ENCODE peak calls at places on chromosome 4, in ten cellular contexts. One of them, this sample, is unnamed.

GRCh38 chr4:39036172-39036571 is 4.0 kb upstream of the TMEM156 start:
- DNase-seq in AG04450: no peak
- DNase-seq in sciatic nerve: no peak
- DNase-seq in cerebellar cortex: no peak
- DNase-seq in immature natural killer cell: no peak
- DNase-seq in WTC11: no peak
- DNase-seq in activated T-helper 1 cell treated with Interleukin-2 at 50 U/mL for 16 hours: no peak
- DNase-seq in progenitor cell of endocrine pancreas: no peak
- DNase-seq in EL: peak; percentile 88
- DNase-seq in HS-5: no peak
- DNase-seq in this sample: no peak

GRCh38 chr4:34108456-34108855 is 2135.9 kb downstream of the ARAP2 start:
- DNase-seq in AG04450: no peak
- DNase-seq in sciatic nerve: no peak
- DNase-seq in cerebellar cortex: no peak
- DNase-seq in immature natural killer cell: no peak
- DNase-seq in WTC11: no peak
- DNase-seq in activated T-helper 1 cell treated with Interleukin-2 at 50 U/mL for 16 hours: no peak
- DNase-seq in progenitor cell of endocrine pancreas: no peak
- DNase-seq in EL: peak; percentile 33
- DNase-seq in HS-5: no peak
- DNase-seq in this sample: no peak

GRCh38 chr4:6292376-6293096 is 22.9 kb downstream of the WFS1 start:
- DNase-seq in AG04450: no peak
- DNase-seq in sciatic nerve: no peak
- DNase-seq in cerebellar cortex: no peak
- DNase-seq in immature natural killer cell: no peak
- DNase-seq in WTC11: no peak
- DNase-seq in activated T-helper 1 cell treated with Interleukin-2 at 50 U/mL for 16 hours: no peak
- DNase-seq in progenitor cell of endocrine pancreas: no peak
- DNase-seq in EL: no peak
- DNase-seq in HS-5: no peak
- DNase-seq in this sample: no peak

GRCh38 chr4:152112116-152112515 is 351.3 kb upstream of the GATB start:
- DNase-seq in AG04450: no peak
- DNase-seq in sciatic nerve: no peak
- DNase-seq in cerebellar cortex: no peak
- DNase-seq in immature natural killer cell: no peak
- DNase-seq in WTC11: no peak
- DNase-seq in activated T-helper 1 cell treated with Interleukin-2 at 50 U/mL for 16 hours: no peak
- DNase-seq in progenitor cell of endocrine pancreas: no peak
- DNase-seq in EL: no peak
- DNase-seq in HS-5: no peak
- DNase-seq in this sample: no peak

GRCh38 chr4:1534876-1535526 is 128.8 kb upstream of the NKX1-1 start:
- DNase-seq in AG04450: no peak
- DNase-seq in sciatic nerve: no peak
- DNase-seq in cerebellar cortex: no peak
- DNase-seq in immature natural killer cell: no peak
- DNase-seq in WTC11: no peak
- DNase-seq in activated T-helper 1 cell treated with Interleukin-2 at 50 U/mL for 16 hours: no peak
- DNase-seq in progenitor cell of endocrine pancreas: no peak
- DNase-seq in EL: no peak
- DNase-seq in HS-5: no peak
- DNase-seq in this sample: no peak

GRCh38 chr4:39998659-39999345 is 21.1 kb upstream of the PDS5A start:
- DNase-seq in AG04450: no peak
- DNase-seq in sciatic nerve: no peak
- DNase-seq in cerebellar cortex: peak; percentile 9
- DNase-seq in immature natural killer cell: no peak
- DNase-seq in WTC11: no peak
- DNase-seq in activated T-helper 1 cell treated with Interleukin-2 at 50 U/mL for 16 hours: no peak
- DNase-seq in progenitor cell of endocrine pancreas: no peak
- DNase-seq in EL: no peak
- DNase-seq in HS-5: no peak
- DNase-seq in this sample: no peak

GRCh38 chr4:111847256-111848108 is 297.8 kb upstream of the FAM241A start:
- DNase-seq in AG04450: no peak
- DNase-seq in sciatic nerve: no peak
- DNase-seq in cerebellar cortex: no peak
- DNase-seq in immature natural killer cell: no peak
- DNase-seq in WTC11: no peak
- DNase-seq in activated T-helper 1 cell treated with Interleukin-2 at 50 U/mL for 16 hours: no peak
- DNase-seq in progenitor cell of endocrine pancreas: no peak
- DNase-seq in EL: no peak
- DNase-seq in HS-5: no peak
- DNase-seq in this sample: no peak

GRCh38 chr4:74038161-74039064 is at the start of gene CXCL3:
- DNase-seq in AG04450: no peak
- DNase-seq in sciatic nerve: peak; percentile 84
- DNase-seq in cerebellar cortex: no peak
- DNase-seq in immature natural killer cell: no peak
- DNase-seq in WTC11: peak; percentile 86
- DNase-seq in activated T-helper 1 cell treated with Interleukin-2 at 50 U/mL for 16 hours: no peak
- DNase-seq in progenitor cell of endocrine pancreas: peak; percentile 61
- DNase-seq in EL: peak; percentile 76
- DNase-seq in HS-5: no peak
- DNase-seq in this sample: peak; percentile 75

GRCh38 chr4:170497105-170497504 is 407.3 kb upstream of the AADAT start:
- DNase-seq in AG04450: no peak
- DNase-seq in sciatic nerve: no peak
- DNase-seq in cerebellar cortex: no peak
- DNase-seq in immature natural killer cell: no peak
- DNase-seq in WTC11: no peak
- DNase-seq in activated T-helper 1 cell treated with Interleukin-2 at 50 U/mL for 16 hours: no peak
- DNase-seq in progenitor cell of endocrine pancreas: no peak
- DNase-seq in EL: peak; percentile 1
- DNase-seq in HS-5: no peak
- DNase-seq in this sample: no peak

GRCh38 chr4:687975-688694 is 816 bp downstream of the SLC49A3 start:
- DNase-seq in AG04450: no peak
- DNase-seq in sciatic nerve: peak; percentile 63
- DNase-seq in cerebellar cortex: no peak
- DNase-seq in immature natural killer cell: no peak
- DNase-seq in WTC11: peak; percentile 71
- DNase-seq in activated T-helper 1 cell treated with Interleukin-2 at 50 U/mL for 16 hours: no peak
- DNase-seq in progenitor cell of endocrine pancreas: no peak
- DNase-seq in EL: no peak
- DNase-seq in HS-5: no peak
- DNase-seq in this sample: peak; percentile 96

GRCh38 chr4:184444215-184444952 is 30.0 kb downstream of the IRF2 start:
- DNase-seq in AG04450: no peak
- DNase-seq in sciatic nerve: no peak
- DNase-seq in cerebellar cortex: no peak
- DNase-seq in immature natural killer cell: no peak
- DNase-seq in WTC11: no peak
- DNase-seq in activated T-helper 1 cell treated with Interleukin-2 at 50 U/mL for 16 hours: no peak
- DNase-seq in progenitor cell of endocrine pancreas: no peak
- DNase-seq in EL: peak; percentile 49
- DNase-seq in HS-5: no peak
- DNase-seq in this sample: no peak

GRCh38 chr4:88599298-88599697 is 7.0 kb downstream of the HERC3 start:
- DNase-seq in AG04450: no peak
- DNase-seq in sciatic nerve: no peak
- DNase-seq in cerebellar cortex: no peak
- DNase-seq in immature natural killer cell: no peak
- DNase-seq in WTC11: no peak
- DNase-seq in activated T-helper 1 cell treated with Interleukin-2 at 50 U/mL for 16 hours: no peak
- DNase-seq in progenitor cell of endocrine pancreas: no peak
- DNase-seq in EL: peak; percentile 13
- DNase-seq in HS-5: no peak
- DNase-seq in this sample: no peak

GRCh38 chr4:6715704-6716017 is 313 bp upstream of the BLOC1S4 start:
- DNase-seq in AG04450: no peak
- DNase-seq in sciatic nerve: no peak
- DNase-seq in cerebellar cortex: no peak
- DNase-seq in immature natural killer cell: no peak
- DNase-seq in WTC11: no peak
- DNase-seq in activated T-helper 1 cell treated with Interleukin-2 at 50 U/mL for 16 hours: no peak
- DNase-seq in progenitor cell of endocrine pancreas: no peak
- DNase-seq in EL: no peak
- DNase-seq in HS-5: no peak
- DNase-seq in this sample: no peak

GRCh38 chr4:1711055-1711905 is 839 bp downstream of the SLBP start:
- DNase-seq in AG04450: no peak
- DNase-seq in sciatic nerve: peak; percentile 77
- DNase-seq in cerebellar cortex: peak; percentile 27
- DNase-seq in immature natural killer cell: peak; percentile 43
- DNase-seq in WTC11: peak; percentile 43
- DNase-seq in activated T-helper 1 cell treated with Interleukin-2 at 50 U/mL for 16 hours: no peak
- DNase-seq in progenitor cell of endocrine pancreas: no peak
- DNase-seq in EL: peak; percentile 39
- DNase-seq in HS-5: no peak
- DNase-seq in this sample: no peak

GRCh38 chr4:125254111-125254510 is 60.6 kb upstream of the FAT4 start:
- DNase-seq in AG04450: peak; percentile 24
- DNase-seq in sciatic nerve: no peak
- DNase-seq in cerebellar cortex: no peak
- DNase-seq in immature natural killer cell: no peak
- DNase-seq in WTC11: no peak
- DNase-seq in activated T-helper 1 cell treated with Interleukin-2 at 50 U/mL for 16 hours: no peak
- DNase-seq in progenitor cell of endocrine pancreas: no peak
- DNase-seq in EL: peak; percentile 40
- DNase-seq in HS-5: no peak
- DNase-seq in this sample: no peak

GRCh38 chr4:184396001-184396400 is 78.3 kb downstream of the IRF2 start:
- DNase-seq in AG04450: no peak
- DNase-seq in sciatic nerve: no peak
- DNase-seq in cerebellar cortex: no peak
- DNase-seq in immature natural killer cell: no peak
- DNase-seq in WTC11: no peak
- DNase-seq in activated T-helper 1 cell treated with Interleukin-2 at 50 U/mL for 16 hours: no peak
- DNase-seq in progenitor cell of endocrine pancreas: no peak
- DNase-seq in EL: no peak
- DNase-seq in HS-5: no peak
- DNase-seq in this sample: no peak

GRCh38 chr4:2251795-2252529 is 9.9 kb downstream of the MXD4 start:
- DNase-seq in AG04450: no peak
- DNase-seq in sciatic nerve: no peak
- DNase-seq in cerebellar cortex: no peak
- DNase-seq in immature natural killer cell: no peak
- DNase-seq in WTC11: peak; percentile 7
- DNase-seq in activated T-helper 1 cell treated with Interleukin-2 at 50 U/mL for 16 hours: no peak
- DNase-seq in progenitor cell of endocrine pancreas: no peak
- DNase-seq in EL: no peak
- DNase-seq in HS-5: no peak
- DNase-seq in this sample: peak; percentile 59

GRCh38 chr4:133000012-133000411 is 149.1 kb upstream of the PCDH10 start:
- DNase-seq in AG04450: no peak
- DNase-seq in sciatic nerve: no peak
- DNase-seq in cerebellar cortex: no peak
- DNase-seq in immature natural killer cell: no peak
- DNase-seq in WTC11: no peak
- DNase-seq in activated T-helper 1 cell treated with Interleukin-2 at 50 U/mL for 16 hours: no peak
- DNase-seq in progenitor cell of endocrine pancreas: no peak
- DNase-seq in EL: peak; percentile 14
- DNase-seq in HS-5: no peak
- DNase-seq in this sample: no peak

GRCh38 chr4:121957266-121957665 is 5.4 kb upstream of the TRPC3 start:
- DNase-seq in AG04450: no peak
- DNase-seq in sciatic nerve: no peak
- DNase-seq in cerebellar cortex: no peak
- DNase-seq in immature natural killer cell: no peak
- DNase-seq in WTC11: no peak
- DNase-seq in activated T-helper 1 cell treated with Interleukin-2 at 50 U/mL for 16 hours: no peak
- DNase-seq in progenitor cell of endocrine pancreas: no peak
- DNase-seq in EL: no peak
- DNase-seq in HS-5: no peak
- DNase-seq in this sample: no peak

GRCh38 chr4:123352240-123352945 is 44.2 kb upstream of the SPRY1 start:
- DNase-seq in AG04450: no peak
- DNase-seq in sciatic nerve: no peak
- DNase-seq in cerebellar cortex: no peak
- DNase-seq in immature natural killer cell: no peak
- DNase-seq in WTC11: no peak
- DNase-seq in activated T-helper 1 cell treated with Interleukin-2 at 50 U/mL for 16 hours: no peak
- DNase-seq in progenitor cell of endocrine pancreas: no peak
- DNase-seq in EL: no peak
- DNase-seq in HS-5: no peak
- DNase-seq in this sample: no peak

GRCh38 chr4:142845293-142846070 is 619 bp downstream of the INPP4B start:
- DNase-seq in AG04450: no peak
- DNase-seq in sciatic nerve: peak; percentile 59
- DNase-seq in cerebellar cortex: peak; percentile 59
- DNase-seq in immature natural killer cell: no peak
- DNase-seq in WTC11: peak; percentile 38
- DNase-seq in activated T-helper 1 cell treated with Interleukin-2 at 50 U/mL for 16 hours: no peak
- DNase-seq in progenitor cell of endocrine pancreas: peak; percentile 16
- DNase-seq in EL: no peak
- DNase-seq in HS-5: no peak
- DNase-seq in this sample: peak; percentile 37

GRCh38 chr4:1113311-1114009 is at the start of gene RNF212:
- DNase-seq in AG04450: no peak
- DNase-seq in sciatic nerve: no peak
- DNase-seq in cerebellar cortex: no peak
- DNase-seq in immature natural killer cell: peak; percentile 39
- DNase-seq in WTC11: peak; percentile 51
- DNase-seq in activated T-helper 1 cell treated with Interleukin-2 at 50 U/mL for 16 hours: peak; percentile 22
- DNase-seq in progenitor cell of endocrine pancreas: no peak
- DNase-seq in EL: no peak
- DNase-seq in HS-5: peak; percentile 14
- DNase-seq in this sample: peak; percentile 88

GRCh38 chr4:17934286-17934685 is 87.3 kb downstream of the LCORL start:
- DNase-seq in AG04450: no peak
- DNase-seq in sciatic nerve: no peak
- DNase-seq in cerebellar cortex: no peak
- DNase-seq in immature natural killer cell: no peak
- DNase-seq in WTC11: no peak
- DNase-seq in activated T-helper 1 cell treated with Interleukin-2 at 50 U/mL for 16 hours: no peak
- DNase-seq in progenitor cell of endocrine pancreas: no peak
- DNase-seq in EL: no peak
- DNase-seq in HS-5: no peak
- DNase-seq in this sample: no peak

GRCh38 chr4:105588252-105588651 is 35.8 kb downstream of the ARHGEF38 start:
- DNase-seq in AG04450: no peak
- DNase-seq in sciatic nerve: no peak
- DNase-seq in cerebellar cortex: no peak
- DNase-seq in immature natural killer cell: no peak
- DNase-seq in WTC11: no peak
- DNase-seq in activated T-helper 1 cell treated with Interleukin-2 at 50 U/mL for 16 hours: no peak
- DNase-seq in progenitor cell of endocrine pancreas: no peak
- DNase-seq in EL: no peak
- DNase-seq in HS-5: no peak
- DNase-seq in this sample: no peak

GRCh38 chr4:61182915-61183314 is 17.2 kb upstream of the ADGRL3 start:
- DNase-seq in AG04450: no peak
- DNase-seq in sciatic nerve: no peak
- DNase-seq in cerebellar cortex: no peak
- DNase-seq in immature natural killer cell: no peak
- DNase-seq in WTC11: no peak
- DNase-seq in activated T-helper 1 cell treated with Interleukin-2 at 50 U/mL for 16 hours: no peak
- DNase-seq in progenitor cell of endocrine pancreas: no peak
- DNase-seq in EL: no peak
- DNase-seq in HS-5: no peak
- DNase-seq in this sample: no peak

GRCh38 chr4:161252520-161253141 is 911.2 kb downstream of the FSTL5 start:
- DNase-seq in AG04450: no peak
- DNase-seq in sciatic nerve: no peak
- DNase-seq in cerebellar cortex: peak; percentile 20
- DNase-seq in immature natural killer cell: no peak
- DNase-seq in WTC11: no peak
- DNase-seq in activated T-helper 1 cell treated with Interleukin-2 at 50 U/mL for 16 hours: no peak
- DNase-seq in progenitor cell of endocrine pancreas: no peak
- DNase-seq in EL: no peak
- DNase-seq in HS-5: peak; percentile 6
- DNase-seq in this sample: peak; percentile 10

GRCh38 chr4:158020734-158021346 is 152.0 kb downstream of the GASK1B start:
- DNase-seq in AG04450: peak; percentile 86
- DNase-seq in sciatic nerve: no peak
- DNase-seq in cerebellar cortex: no peak
- DNase-seq in immature natural killer cell: no peak
- DNase-seq in WTC11: no peak
- DNase-seq in activated T-helper 1 cell treated with Interleukin-2 at 50 U/mL for 16 hours: no peak
- DNase-seq in progenitor cell of endocrine pancreas: no peak
- DNase-seq in EL: peak; percentile 91
- DNase-seq in HS-5: peak; percentile 80
- DNase-seq in this sample: no peak

GRCh38 chr4:168480991-168481588 is 798 bp upstream of the DDX60L start:
- DNase-seq in AG04450: peak; percentile 41
- DNase-seq in sciatic nerve: no peak
- DNase-seq in cerebellar cortex: peak; percentile 3
- DNase-seq in immature natural killer cell: peak; percentile 75
- DNase-seq in WTC11: no peak
- DNase-seq in activated T-helper 1 cell treated with Interleukin-2 at 50 U/mL for 16 hours: no peak
- DNase-seq in progenitor cell of endocrine pancreas: no peak
- DNase-seq in EL: peak; percentile 85
- DNase-seq in HS-5: peak; percentile 87
- DNase-seq in this sample: no peak